ENCODE peak calls at places on chromosomes 3 and 15, in ten cellular contexts. D is ascending aorta, J is fibroblast of the aortic adventitia, V is right cardiac atrium, I is foreskin fibroblast, O is lower lobe of right lung, Y is Peyer's patch, Q is esophagus muscularis mucosa, N is heart left ventricle, T is gastrocnemius medialis. B is an unnamed sample.

GRCh38 chr3:24120434-24120833 is 175.3 kb downstream of the NR1D2 start:
- DNase-seq in Y (no peak), V (no peak), I (no peak), D (no peak), O (no peak), T (no peak), J (no peak), N (no peak), Q (no peak), B (no peak)

GRCh38 chr15:26572606-26573350 is 200.1 kb downstream of the GABRB3 start:
- DNase-seq in O (no peak), J (no peak), I (no peak), N (no peak), T (no peak), D (no peak), Q (peak), Y (no peak), V (no peak), B (no peak)

GRCh38 chr15:95972136-95972553 is 358.4 kb upstream of the NR2F2 start:
- DNase-seq in T (no peak), Y (no peak), V (peak), N (no peak), I (peak), D (no peak), Q (no peak), J (peak), O (no peak), B (no peak)

GRCh38 chr3:53221345-53221744 is 34.5 kb downstream of the TKT start:
- DNase-seq in O (peak), I (no peak), Q (no peak), Y (no peak), T (no peak), D (no peak), N (no peak), J (no peak), V (no peak), B (no peak)

GRCh38 chr3:171790574-171790897 is 19.7 kb downstream of the PLD1 start:
- DNase-seq in J (no peak), V (no peak), I (no peak), D (no peak), T (no peak), O (no peak), Y (no peak), Q (no peak), N (no peak), B (no peak)

GRCh38 chr15:77507911-77508310 is 87.2 kb downstream of the HMG20A start:
- DNase-seq in Y (no peak), O (no peak), T (peak), V (peak), N (peak), D (no peak), Q (no peak), I (peak), J (peak), B (no peak)

GRCh38 chr3:49703443-49703927 is 14.1 kb downstream of the RNF123 start:
- DNase-seq in N (peak), V (peak), D (no peak), I (peak), T (no peak), O (peak), Q (no peak), J (peak), Y (peak), B (no peak)

GRCh38 chr3:30526031-30526430 is 80.4 kb upstream of the TGFBR2 start:
- DNase-seq in D (no peak), N (no peak), T (no peak), V (no peak), I (no peak), Q (no peak), O (no peak), Y (no peak), J (no peak), B (no peak)

GRCh38 chr15:42091753-42092665 is 2.4 kb downstream of the PLA2G4D start:
- DNase-seq in Y (no peak), V (no peak), T (no peak), J (peak), Q (no peak), I (no peak), N (no peak), O (no peak), D (no peak), B (no peak)

GRCh38 chr15:67884514-67885225 is 44.8 kb upstream of the RNU6-1 start:
- DNase-seq in Y (peak), Q (peak), O (peak), N (peak), T (peak), I (peak), V (peak), D (peak), J (peak), B (no peak)
- H3K4me3 ChIP-seq in Y (peak), Q (peak), O (peak), N (peak), T (peak), I (peak), V (peak), D (peak), J (peak), B (peak)

DNA sequence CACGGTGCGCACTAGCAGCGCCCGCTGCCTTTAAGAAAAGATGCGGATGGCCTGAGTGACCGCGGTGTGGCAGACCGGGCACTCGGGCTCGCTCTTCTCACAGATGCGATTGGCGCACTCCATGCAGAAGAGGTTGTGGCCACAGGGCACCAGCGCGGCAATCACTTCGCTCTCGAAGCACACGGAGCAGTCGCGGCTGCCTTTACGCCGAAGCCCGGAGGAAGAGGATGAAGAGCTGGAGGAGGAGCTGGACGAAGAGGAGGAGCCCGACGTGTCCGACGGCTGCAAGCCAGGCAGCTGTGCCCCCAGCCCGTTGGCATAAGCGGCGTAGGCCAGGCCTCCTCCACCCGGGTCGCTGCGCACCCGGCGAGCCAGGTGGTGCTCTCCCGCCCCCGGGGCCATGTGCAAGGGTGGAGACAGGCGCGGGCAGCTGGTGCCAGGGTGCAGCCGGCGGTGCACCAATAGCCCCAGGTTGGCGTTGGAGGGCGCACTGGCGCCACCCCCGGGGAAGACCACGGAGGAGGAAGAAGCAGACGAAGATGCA is 2.6 kb downstream of the MEX3B start:
- DNase-seq in Y (no peak), Q (no peak), V (peak), O (no peak), T (no peak), I (no peak), J (no peak), D (no peak), N (no peak), B (no peak)
- H3K4me3 ChIP-seq in Y (peak), Q (peak), V (no peak), O (no peak), T (no peak), I (peak), J (peak), D (peak), N (peak), B (no peak)

DNA sequence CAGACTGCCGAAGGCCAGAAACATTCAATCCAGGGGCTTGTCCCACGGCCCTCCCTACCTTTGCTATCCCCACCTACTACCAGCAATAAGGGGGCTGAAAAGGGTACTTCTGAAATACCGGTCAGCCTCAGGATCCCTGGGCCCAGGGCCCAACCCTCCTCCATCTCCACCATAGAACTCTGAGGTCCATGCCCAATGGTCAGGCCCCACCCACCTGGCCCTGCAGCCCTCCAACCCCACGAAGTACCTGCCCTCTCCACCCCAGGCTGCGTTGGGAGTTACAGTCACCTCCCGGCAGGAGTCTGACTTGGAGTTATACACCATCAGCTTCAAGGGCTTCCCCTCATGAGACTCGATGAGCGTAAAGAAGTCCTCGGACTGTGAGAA is 6.9 kb downstream of the GORASP1 start:
- DNase-seq in D (no peak), Q (no peak), O (no peak), J (no peak), T (no peak), N (no peak), Y (no peak), V (peak), I (no peak), B (no peak)
- H3K4me3 ChIP-seq in D (no peak), Q (no peak), O (no peak), J (no peak), T (no peak), N (no peak), Y (no peak), V (no peak), I (no peak), B (no peak)

GRCh38 chr15:74616996-74617395 is 1.4 kb downstream of the CLK3 start:
- DNase-seq in Q (no peak), J (no peak), V (no peak), Y (no peak), T (no peak), N (no peak), D (no peak), O (no peak), I (no peak), B (no peak)
- H3K4me3 ChIP-seq in Q (peak), J (peak), V (peak), Y (peak), T (peak), N (peak), D (peak), O (peak), I (peak), B (peak)

DNA sequence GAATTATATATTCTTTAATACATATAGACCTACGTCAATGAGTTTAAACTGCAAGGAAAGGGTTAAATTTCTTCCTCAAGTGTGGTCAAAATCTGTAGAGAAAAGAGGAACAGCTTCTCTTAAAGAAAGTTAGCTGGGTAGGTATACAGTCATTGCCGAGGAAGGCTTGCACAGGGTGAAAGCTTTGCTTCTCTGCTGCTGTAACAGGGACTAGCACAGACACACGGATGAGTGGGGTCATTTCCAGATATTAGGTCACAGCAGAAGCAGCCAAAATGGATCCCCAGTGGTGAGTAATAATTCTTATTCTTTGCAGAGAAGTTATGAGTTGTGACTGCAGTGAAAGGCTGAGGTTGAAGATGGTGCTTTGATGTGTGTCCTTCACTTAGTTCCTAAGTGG is at the start of gene CD86:
- DNase-seq in J (no peak), D (no peak), I (no peak), T (no peak), N (no peak), Q (no peak), V (no peak), O (no peak), Y (peak), B (peak)
- H3K4me3 ChIP-seq in J (no peak), D (peak), I (no peak), T (no peak), N (peak), Q (no peak), V (peak), O (peak), Y (peak), B (peak)

GRCh38 chr3:102194760-102195159 is 240.1 kb upstream of the ZPLD1 start:
- DNase-seq in Y (no peak), D (no peak), J (no peak), V (no peak), N (no peak), T (no peak), O (no peak), I (no peak), Q (no peak), B (no peak)
- H3K4me3 ChIP-seq in Y (no peak), D (no peak), J (no peak), V (no peak), N (no peak), T (no peak), O (no peak), I (no peak), Q (no peak), B (no peak)

GRCh38 chr15:57387644-57388076 is 11.4 kb downstream of the CGNL1 start:
- DNase-seq in N (no peak), I (no peak), T (no peak), J (no peak), D (no peak), Y (no peak), Q (no peak), O (no peak), V (no peak), B (no peak)
- H3K4me3 ChIP-seq in N (no peak), I (no peak), T (no peak), J (no peak), D (no peak), Y (no peak), Q (no peak), O (no peak), V (no peak), B (no peak)

GRCh38 chr3:194872669-194872977 is 186.9 kb downstream of the FAM43A start:
- DNase-seq in J (peak), Y (no peak), T (no peak), I (peak), V (no peak), N (no peak), O (no peak), Q (no peak), D (no peak), B (no peak)

GRCh38 chr3:194871143-194871863 is 185.6 kb downstream of the FAM43A start:
- DNase-seq in N (peak), T (peak), J (peak), V (peak), O (peak), D (no peak), Y (peak), I (peak), Q (no peak), B (no peak)

GRCh38 chr3:194874206-194874605 is 188.5 kb downstream of the FAM43A start:
- DNase-seq in V (no peak), T (no peak), J (no peak), Q (peak), Y (peak), N (no peak), I (no peak), O (no peak), D (no peak), B (no peak)

GRCh38 chr3:194870394-194871110 is 184.9 kb downstream of the FAM43A start:
- DNase-seq in Y (no peak), N (peak), J (peak), D (no peak), T (peak), Q (no peak), V (no peak), O (no peak), I (peak), B (no peak)

GRCh38 chr3:194871864-194872668 is 186.4 kb downstream of the FAM43A start:
- DNase-seq in T (no peak), Q (no peak), N (no peak), I (peak), V (no peak), D (no peak), O (no peak), J (peak), Y (no peak), B (no peak)
- H3K4me3 ChIP-seq in T (no peak), Q (no peak), N (no peak), I (no peak), V (no peak), D (no peak), O (no peak), J (no peak), Y (no peak), B (no peak)

GRCh38 chr15:33160581-33161165 is 33.8 kb downstream of the FMN1 start:
- DNase-seq in V (no peak), I (no peak), N (no peak), J (peak), D (no peak), Q (no peak), Y (no peak), T (no peak), O (no peak), B (no peak)
- H3K4me3 ChIP-seq in V (no peak), I (no peak), N (no peak), J (no peak), D (no peak), Q (no peak), Y (no peak), T (no peak), O (no peak), B (no peak)